ENCODE peak calls at places on chromosomes 13 and 19, in seven cellular contexts. One of them, this sample, is unnamed.

GRCh38 chr13:31038834-31039552 is 106.5 kb downstream of the TEX26 start:
- DNase-seq in CD4-positive, alpha-beta T cell: no peak
- DNase-seq in activated T-helper 1 cell treated with anti-CD3 and anti-CD28 coated beads, Interleukin-2, amount 50 U/mL, for 16 hours: no peak
- DNase-seq in PC-9: no peak
- DNase-seq in CD8-positive, alpha-beta T cell: no peak
- DNase-seq in brain microvascular endothelial cell: peak
- DNase-seq in activated naive CD4-positive, alpha-beta T cell treated with anti-CD3 and anti-CD28 coated beads, Interleukin-2, amount 10 ng/mL, durations not matched to agents 7 days and 5 days: no peak
- DNase-seq in this sample: no peak

GRCh38 chr13:76832258-76832988 is 53.8 kb downstream of the KCTD12 start:
- DNase-seq in CD4-positive, alpha-beta T cell: no peak
- DNase-seq in activated T-helper 1 cell treated with anti-CD3 and anti-CD28 coated beads, Interleukin-2, amount 50 U/mL, for 16 hours: no peak
- DNase-seq in PC-9: no peak
- DNase-seq in CD8-positive, alpha-beta T cell: no peak
- DNase-seq in brain microvascular endothelial cell: no peak
- DNase-seq in activated naive CD4-positive, alpha-beta T cell treated with anti-CD3 and anti-CD28 coated beads, Interleukin-2, amount 10 ng/mL, durations not matched to agents 7 days and 5 days: no peak
- DNase-seq in this sample: peak

GRCh38 chr19:58538257-58539168 is 5.4 kb upstream of the TRIM28 start:
- DNase-seq in CD4-positive, alpha-beta T cell: peak
- DNase-seq in activated T-helper 1 cell treated with anti-CD3 and anti-CD28 coated beads, Interleukin-2, amount 50 U/mL, for 16 hours: no peak
- DNase-seq in PC-9: no peak
- DNase-seq in CD8-positive, alpha-beta T cell: no peak
- DNase-seq in brain microvascular endothelial cell: no peak
- DNase-seq in activated naive CD4-positive, alpha-beta T cell treated with anti-CD3 and anti-CD28 coated beads, Interleukin-2, amount 10 ng/mL, durations not matched to agents 7 days and 5 days: peak
- DNase-seq in this sample: peak

GRCh38 chr13:47039106-47039505 is 142.3 kb upstream of the HTR2A start:
- DNase-seq in CD4-positive, alpha-beta T cell: no peak
- DNase-seq in activated T-helper 1 cell treated with anti-CD3 and anti-CD28 coated beads, Interleukin-2, amount 50 U/mL, for 16 hours: no peak
- DNase-seq in PC-9: no peak
- DNase-seq in CD8-positive, alpha-beta T cell: no peak
- DNase-seq in brain microvascular endothelial cell: peak
- DNase-seq in activated naive CD4-positive, alpha-beta T cell treated with anti-CD3 and anti-CD28 coated beads, Interleukin-2, amount 10 ng/mL, durations not matched to agents 7 days and 5 days: no peak
- DNase-seq in this sample: no peak

GRCh38 chr19:17302391-17303166 is 646 bp downstream of the ABHD8 start:
- DNase-seq in CD4-positive, alpha-beta T cell: no peak
- DNase-seq in activated T-helper 1 cell treated with anti-CD3 and anti-CD28 coated beads, Interleukin-2, amount 50 U/mL, for 16 hours: no peak
- DNase-seq in PC-9: peak
- DNase-seq in CD8-positive, alpha-beta T cell: no peak
- DNase-seq in brain microvascular endothelial cell: no peak
- DNase-seq in activated naive CD4-positive, alpha-beta T cell treated with anti-CD3 and anti-CD28 coated beads, Interleukin-2, amount 10 ng/mL, durations not matched to agents 7 days and 5 days: no peak
- DNase-seq in this sample: no peak

GRCh38 chr13:87820221-87820620 is 149.1 kb downstream of the SLITRK5 start:
- DNase-seq in CD4-positive, alpha-beta T cell: no peak
- DNase-seq in activated T-helper 1 cell treated with anti-CD3 and anti-CD28 coated beads, Interleukin-2, amount 50 U/mL, for 16 hours: no peak
- DNase-seq in PC-9: no peak
- DNase-seq in CD8-positive, alpha-beta T cell: no peak
- DNase-seq in brain microvascular endothelial cell: no peak
- DNase-seq in activated naive CD4-positive, alpha-beta T cell treated with anti-CD3 and anti-CD28 coated beads, Interleukin-2, amount 10 ng/mL, durations not matched to agents 7 days and 5 days: no peak
- DNase-seq in this sample: no peak

GRCh38 chr19:38524369-38524768 is 90.9 kb downstream of the RYR1 start:
- DNase-seq in CD4-positive, alpha-beta T cell: no peak
- DNase-seq in activated T-helper 1 cell treated with anti-CD3 and anti-CD28 coated beads, Interleukin-2, amount 50 U/mL, for 16 hours: no peak
- DNase-seq in PC-9: no peak
- DNase-seq in CD8-positive, alpha-beta T cell: no peak
- DNase-seq in brain microvascular endothelial cell: no peak
- DNase-seq in activated naive CD4-positive, alpha-beta T cell treated with anti-CD3 and anti-CD28 coated beads, Interleukin-2, amount 10 ng/mL, durations not matched to agents 7 days and 5 days: no peak
- DNase-seq in this sample: no peak

GRCh38 chr19:50906217-50906616 is 5.0 kb downstream of the KLK4 start:
- DNase-seq in CD4-positive, alpha-beta T cell: peak
- DNase-seq in activated T-helper 1 cell treated with anti-CD3 and anti-CD28 coated beads, Interleukin-2, amount 50 U/mL, for 16 hours: no peak
- DNase-seq in PC-9: no peak
- DNase-seq in CD8-positive, alpha-beta T cell: no peak
- DNase-seq in brain microvascular endothelial cell: no peak
- DNase-seq in activated naive CD4-positive, alpha-beta T cell treated with anti-CD3 and anti-CD28 coated beads, Interleukin-2, amount 10 ng/mL, durations not matched to agents 7 days and 5 days: peak
- DNase-seq in this sample: peak

GRCh38 chr19:31351212-31352193 is 2.3 kb upstream of the TSHZ3 start:
- DNase-seq in CD4-positive, alpha-beta T cell: no peak
- DNase-seq in activated T-helper 1 cell treated with anti-CD3 and anti-CD28 coated beads, Interleukin-2, amount 50 U/mL, for 16 hours: no peak
- DNase-seq in PC-9: no peak
- DNase-seq in CD8-positive, alpha-beta T cell: no peak
- DNase-seq in brain microvascular endothelial cell: peak
- DNase-seq in activated naive CD4-positive, alpha-beta T cell treated with anti-CD3 and anti-CD28 coated beads, Interleukin-2, amount 10 ng/mL, durations not matched to agents 7 days and 5 days: no peak
- DNase-seq in this sample: peak

GRCh38 chr19:15672580-15673175 is at the start of gene CYP4F12:
- DNase-seq in CD4-positive, alpha-beta T cell: no peak
- DNase-seq in activated T-helper 1 cell treated with anti-CD3 and anti-CD28 coated beads, Interleukin-2, amount 50 U/mL, for 16 hours: peak
- DNase-seq in PC-9: peak
- DNase-seq in CD8-positive, alpha-beta T cell: no peak
- DNase-seq in brain microvascular endothelial cell: no peak
- DNase-seq in activated naive CD4-positive, alpha-beta T cell treated with anti-CD3 and anti-CD28 coated beads, Interleukin-2, amount 10 ng/mL, durations not matched to agents 7 days and 5 days: no peak
- DNase-seq in this sample: peak

GRCh38 chr13:77918391-77919261 is at the start of gene EDNRB:
- DNase-seq in CD4-positive, alpha-beta T cell: no peak
- DNase-seq in activated T-helper 1 cell treated with anti-CD3 and anti-CD28 coated beads, Interleukin-2, amount 50 U/mL, for 16 hours: no peak
- DNase-seq in PC-9: no peak
- DNase-seq in CD8-positive, alpha-beta T cell: no peak
- DNase-seq in brain microvascular endothelial cell: peak
- DNase-seq in activated naive CD4-positive, alpha-beta T cell treated with anti-CD3 and anti-CD28 coated beads, Interleukin-2, amount 10 ng/mL, durations not matched to agents 7 days and 5 days: peak
- DNase-seq in this sample: peak

GRCh38 chr13:94112227-94112626 is 367.3 kb downstream of the DCT start:
- DNase-seq in CD4-positive, alpha-beta T cell: no peak
- DNase-seq in activated T-helper 1 cell treated with anti-CD3 and anti-CD28 coated beads, Interleukin-2, amount 50 U/mL, for 16 hours: no peak
- DNase-seq in PC-9: no peak
- DNase-seq in CD8-positive, alpha-beta T cell: no peak
- DNase-seq in brain microvascular endothelial cell: peak
- DNase-seq in activated naive CD4-positive, alpha-beta T cell treated with anti-CD3 and anti-CD28 coated beads, Interleukin-2, amount 10 ng/mL, durations not matched to agents 7 days and 5 days: no peak
- DNase-seq in this sample: no peak

GRCh38 chr13:29573190-29573589 is 22.3 kb downstream of the SLC7A1 start:
- DNase-seq in CD4-positive, alpha-beta T cell: no peak
- DNase-seq in activated T-helper 1 cell treated with anti-CD3 and anti-CD28 coated beads, Interleukin-2, amount 50 U/mL, for 16 hours: no peak
- DNase-seq in PC-9: no peak
- DNase-seq in CD8-positive, alpha-beta T cell: no peak
- DNase-seq in brain microvascular endothelial cell: no peak
- DNase-seq in activated naive CD4-positive, alpha-beta T cell treated with anti-CD3 and anti-CD28 coated beads, Interleukin-2, amount 10 ng/mL, durations not matched to agents 7 days and 5 days: no peak
- DNase-seq in this sample: no peak

GRCh38 chr13:66558511-66558910 is 671.6 kb downstream of the PCDH9 start:
- DNase-seq in CD4-positive, alpha-beta T cell: no peak
- DNase-seq in activated T-helper 1 cell treated with anti-CD3 and anti-CD28 coated beads, Interleukin-2, amount 50 U/mL, for 16 hours: no peak
- DNase-seq in PC-9: no peak
- DNase-seq in CD8-positive, alpha-beta T cell: no peak
- DNase-seq in brain microvascular endothelial cell: no peak
- DNase-seq in activated naive CD4-positive, alpha-beta T cell treated with anti-CD3 and anti-CD28 coated beads, Interleukin-2, amount 10 ng/mL, durations not matched to agents 7 days and 5 days: no peak
- DNase-seq in this sample: no peak

GRCh38 chr13:43204591-43204990 is 181.2 kb downstream of the DNAJC15 start:
- DNase-seq in CD4-positive, alpha-beta T cell: no peak
- DNase-seq in activated T-helper 1 cell treated with anti-CD3 and anti-CD28 coated beads, Interleukin-2, amount 50 U/mL, for 16 hours: no peak
- DNase-seq in PC-9: no peak
- DNase-seq in CD8-positive, alpha-beta T cell: no peak
- DNase-seq in brain microvascular endothelial cell: no peak
- DNase-seq in activated naive CD4-positive, alpha-beta T cell treated with anti-CD3 and anti-CD28 coated beads, Interleukin-2, amount 10 ng/mL, durations not matched to agents 7 days and 5 days: no peak
- DNase-seq in this sample: no peak

GRCh38 chr13:73215807-73216206 is 157.0 kb downstream of the KLF5 start:
- DNase-seq in CD4-positive, alpha-beta T cell: no peak
- DNase-seq in activated T-helper 1 cell treated with anti-CD3 and anti-CD28 coated beads, Interleukin-2, amount 50 U/mL, for 16 hours: no peak
- DNase-seq in PC-9: no peak
- DNase-seq in CD8-positive, alpha-beta T cell: no peak
- DNase-seq in brain microvascular endothelial cell: peak
- DNase-seq in activated naive CD4-positive, alpha-beta T cell treated with anti-CD3 and anti-CD28 coated beads, Interleukin-2, amount 10 ng/mL, durations not matched to agents 7 days and 5 days: no peak
- DNase-seq in this sample: no peak

GRCh38 chr19:48487944-48488343 is 18.8 kb downstream of the CYTH2 start:
- DNase-seq in CD4-positive, alpha-beta T cell: no peak
- DNase-seq in activated T-helper 1 cell treated with anti-CD3 and anti-CD28 coated beads, Interleukin-2, amount 50 U/mL, for 16 hours: no peak
- DNase-seq in PC-9: peak
- DNase-seq in CD8-positive, alpha-beta T cell: no peak
- DNase-seq in brain microvascular endothelial cell: no peak
- DNase-seq in activated naive CD4-positive, alpha-beta T cell treated with anti-CD3 and anti-CD28 coated beads, Interleukin-2, amount 10 ng/mL, durations not matched to agents 7 days and 5 days: no peak
- DNase-seq in this sample: no peak

This sample was measured in hepatocyte.